ENCODE peak calls at places on chromosomes 5 and 9, in five cellular contexts. U, C, T, W and V are unnamed samples.

GRCh38 chr9:75132244-75132643 is 43.9 kb downstream of the OSTF1 start:
- DNase-seq in U (no peak), C (no peak), T (no peak), W (no peak), V (no peak)

GRCh38 chr9:71911908-71912325 is 478 bp downstream of the C9orf85 start:
- DNase-seq in U (no peak), C (no peak), T (no peak), W (no peak), V (no peak)

GRCh38 chr5:178380086-178380485 is 147.5 kb upstream of the PHYKPL start:
- DNase-seq in U (no peak), C (no peak), T (no peak), W (no peak), V (no peak)

GRCh38 chr5:146410272-146410671 is 36.9 kb upstream of the TCERG1 start:
- DNase-seq in U (no peak), C (no peak), T (no peak), W (no peak), V (no peak)

GRCh38 chr9:130780865-130781504 is 54.1 kb upstream of the ABL1 start:
- DNase-seq in U (no peak), C (no peak), T (no peak), W (peak), V (peak)

GRCh38 chr9:135006911-135007570 is 80.4 kb upstream of the OLFM1 start:
- DNase-seq in U (no peak), C (no peak), T (no peak), W (no peak), V (no peak)

GRCh38 chr9:136762915-136763648 is 1.2 kb downstream of the LCN15 start:
- DNase-seq in U (no peak), C (no peak), T (peak), W (no peak), V (peak)

GRCh38 chr5:10595305-10595677 is 31.4 kb downstream of the ANKRD33B start:
- DNase-seq in U (no peak), C (no peak), T (no peak), W (no peak), V (no peak)

GRCh38 chr5:79835220-79835714 is 145.6 kb downstream of the CMYA5 start:
- DNase-seq in U (no peak), C (no peak), T (no peak), W (no peak), V (no peak)

GRCh38 chr5:159451197-159452052 is 121.1 kb upstream of the IL12B start:
- DNase-seq in U (no peak), C (no peak), T (no peak), W (peak), V (no peak)

GRCh38 chr5:56711191-56711590 is 104.2 kb upstream of the MAP3K1 start:
- DNase-seq in U (no peak), C (no peak), T (no peak), W (no peak), V (no peak)

GRCh38 chr9:133396952-133397351 is 20.8 kb downstream of the STKLD1 start:
- DNase-seq in U (no peak), C (no peak), T (peak), W (no peak), V (no peak)

GRCh38 chr5:9362600-9362999 is 183.3 kb downstream of the SEMA5A start:
- DNase-seq in U (no peak), C (no peak), T (no peak), W (no peak), V (no peak)

GRCh38 chr5:7871560-7872113 is 2.7 kb downstream of the MTRR start:
- DNase-seq in U (no peak), C (no peak), T (no peak), W (no peak), V (peak)

GRCh38 chr5:61319388-61320146 is 12.5 kb upstream of the ZSWIM6 start:
- DNase-seq in U (no peak), C (no peak), T (peak), W (no peak), V (peak)

GRCh38 chr9:81993656-81994055 is 5.1 kb downstream of the SPATA31D1 start:
- DNase-seq in U (no peak), C (no peak), T (no peak), W (no peak), V (no peak)

GRCh38 chr5:89729623-89730390 is 679.7 kb downstream of the CETN3 start:
- DNase-seq in U (no peak), C (no peak), T (no peak), W (no peak), V (no peak)

GRCh38 chr5:92391-93220 is 638 bp downstream of the PLEKHG4B start:
- DNase-seq in U (no peak), C (no peak), T (peak), W (no peak), V (no peak)

GRCh38 chr9:95055851-95056551 is 261.5 kb downstream of the FANCC start:
- DNase-seq in U (no peak), C (no peak), T (no peak), W (no peak), V (no peak)

GRCh38 chr5:153959134-153959957 is 79.4 kb downstream of the FAM114A2 start:
- DNase-seq in U (no peak), C (no peak), T (peak), W (no peak), V (no peak)

GRCh38 chr9:23551929-23552707 is 273.9 kb downstream of the ELAVL2 start:
- DNase-seq in U (no peak), C (no peak), T (no peak), W (no peak), V (no peak)

GRCh38 chr5:57749396-57749795 is 266.8 kb upstream of the ACTBL2 start:
- DNase-seq in U (no peak), C (no peak), T (no peak), W (no peak), V (no peak)

GRCh38 chr5:149129181-149129580 is 12.1 kb upstream of the ABLIM3 start:
- DNase-seq in U (no peak), C (no peak), T (no peak), W (no peak), V (no peak)

GRCh38 chr5:176620333-176620981 is 9.9 kb downstream of the SNCB start:
- DNase-seq in U (no peak), C (no peak), T (peak), W (no peak), V (no peak)

GRCh38 chr5:57524661-57525060 is 42.0 kb upstream of the ACTBL2 start:
- DNase-seq in U (no peak), C (no peak), T (no peak), W (no peak), V (no peak)

GRCh38 chr5:110258460-110258859 is 468.0 kb downstream of the TMEM232 start:
- DNase-seq in U (no peak), C (no peak), T (no peak), W (no peak), V (no peak)

GRCh38 chr5:143217065-143217803 is 186.3 kb downstream of the NR3C1 start:
- DNase-seq in U (no peak), C (no peak), T (no peak), W (no peak), V (no peak)

GRCh38 chr5:12615141-12615820 is 711.0 kb upstream of the CTNND2 start:
- DNase-seq in U (no peak), C (no peak), T (no peak), W (no peak), V (no peak)

GRCh38 chr9:81455826-81456225 is 233.5 kb downstream of the TLE1 start:
- DNase-seq in U (no peak), C (no peak), T (no peak), W (no peak), V (no peak)